ENCODE peak calls at places on chromosomes 3 and 15, in seven cellular contexts. D is epithelial cell of esophagus; J is pancreas; L is cardiac fibroblast; B is CD8-positive, alpha-beta T cell; I is AG04450; T is GM12865. N is an unnamed sample.

GRCh38 chr15:20645956-20646355 is 104.4 kb upstream of the GOLGA6L6 start:
- DNase-seq in D (no peak), J (no peak), L (no peak), B (no peak), I (no peak), T (peak), N (no peak)

GRCh38 chr3:47865192-47865591 is 62.3 kb downstream of the DHX30 start:
- DNase-seq in D (no peak), J (no peak), L (no peak), B (no peak), I (no peak), T (no peak), N (no peak)

GRCh38 chr15:43361313-43361903 is 9.4 kb downstream of the ZSCAN29 start:
- DNase-seq in D (no peak), J (no peak), L (no peak), B (no peak), I (no peak), T (no peak), N (no peak)

GRCh38 chr3:191301982-191302381 is 27.2 kb upstream of the CCDC50 start:
- DNase-seq in D (no peak), J (no peak), L (no peak), B (no peak), I (no peak), T (no peak), N (no peak)

GRCh38 chr3:187706966-187707365 is 4.6 kb upstream of the RTP2 start:
- DNase-seq in D (no peak), J (no peak), L (peak), B (no peak), I (no peak), T (no peak), N (no peak)

GRCh38 chr3:197926418-197926817 is 23.6 kb upstream of the RPL35A start:
- DNase-seq in D (no peak), J (no peak), L (no peak), B (no peak), I (no peak), T (no peak), N (no peak)

GRCh38 chr3:172231318-172231901 is 192.0 kb downstream of the FNDC3B start:
- DNase-seq in D (no peak), J (no peak), L (no peak), B (no peak), I (no peak), T (no peak), N (no peak)

GRCh38 chr15:55334997-55335396 is 16.0 kb downstream of the PIGB start:
- DNase-seq in D (peak), J (no peak), L (no peak), B (no peak), I (peak), T (no peak), N (no peak)

GRCh38 chr15:70222632-70223031 is 124.9 kb upstream of the TLE3 start:
- DNase-seq in D (no peak), J (no peak), L (no peak), B (no peak), I (no peak), T (no peak), N (no peak)

GRCh38 chr3:65867463-65868210 is 171.1 kb downstream of the MAGI1 start:
- DNase-seq in D (no peak), J (no peak), L (no peak), B (no peak), I (no peak), T (no peak), N (no peak)

GRCh38 chr3:148008591-148008990 is 599.4 kb downstream of the ZIC1 start:
- DNase-seq in D (no peak), J (no peak), L (no peak), B (no peak), I (no peak), T (no peak), N (no peak)

GRCh38 chr3:50242371-50242770 is 6.4 kb downstream of the GNAI2 start:
- DNase-seq in D (no peak), J (no peak), L (no peak), B (no peak), I (no peak), T (peak), N (no peak)

GRCh38 chr3:50241163-50241562 is 5.2 kb downstream of the GNAI2 start:
- DNase-seq in D (no peak), J (no peak), L (no peak), B (no peak), I (no peak), T (no peak), N (no peak)

GRCh38 chr3:50243552-50243895 is 7.5 kb downstream of the GNAI2 start:
- DNase-seq in D (no peak), J (no peak), L (no peak), B (no peak), I (no peak), T (no peak), N (no peak)

GRCh38 chr3:50245251-50245745 is 9.3 kb downstream of the GNAI2 start:
- DNase-seq in D (no peak), J (no peak), L (no peak), B (no peak), I (no peak), T (no peak), N (no peak)

GRCh38 chr3:50242778-50243551 is 7.0 kb downstream of the GNAI2 start:
- DNase-seq in D (peak), J (peak), L (peak), B (no peak), I (no peak), T (peak), N (no peak)
- H3K4me3 ChIP-seq in D (no peak), J (no peak), L (peak), B (no peak), I (no peak), T (no peak), N (no peak)

DNA sequence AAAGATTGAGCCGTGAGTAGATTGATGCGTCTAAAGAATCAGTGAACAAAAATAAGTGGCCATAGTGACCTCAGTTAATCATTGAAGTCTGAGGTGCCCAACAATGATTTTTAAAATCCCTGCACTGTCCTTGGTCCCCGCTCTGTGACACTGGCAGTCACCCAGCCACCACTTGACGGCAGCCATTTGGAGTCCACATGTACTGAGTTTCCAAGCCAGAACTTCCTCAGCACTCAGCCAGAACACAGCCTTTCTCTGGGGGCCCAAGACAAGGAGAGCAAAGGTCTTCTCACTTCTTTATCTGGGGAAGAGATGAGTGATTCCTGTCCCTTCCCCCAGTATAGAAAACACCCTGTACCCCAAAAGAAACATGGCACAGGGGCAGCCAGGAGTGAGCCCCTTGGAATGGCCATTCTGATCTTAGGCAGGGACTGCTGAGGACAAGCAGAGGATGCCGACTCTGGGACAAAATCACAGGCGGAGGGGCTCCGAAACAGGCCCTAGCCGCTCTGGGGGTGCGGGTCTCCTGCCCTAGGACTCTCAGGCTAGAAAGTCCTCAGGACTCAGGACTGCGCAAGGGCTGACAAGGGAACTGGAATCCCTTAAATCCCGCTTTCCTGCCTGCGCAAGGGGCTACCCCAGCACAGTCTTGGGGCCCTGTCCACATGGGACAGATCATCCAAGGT is 12.7 kb downstream of the PAK6 start:
- DNase-seq in D (no peak), J (no peak), L (no peak), B (no peak), I (no peak), T (no peak), N (no peak)
- H3K4me3 ChIP-seq in D (no peak), J (no peak), L (no peak), B (no peak), I (no peak), T (no peak), N (no peak)

GRCh38 chr3:126394179-126394976 is at the start of gene CFAP100:
- DNase-seq in D (peak), J (no peak), L (peak), B (no peak), I (no peak), T (no peak), N (no peak)
- H3K4me3 ChIP-seq in D (no peak), J (no peak), L (no peak), B (no peak), I (peak), T (no peak), N (no peak)

GRCh38 chr15:83656192-83656591 is 2.3 kb downstream of the ADAMTSL3 start:
- DNase-seq in D (no peak), J (no peak), L (no peak), B (no peak), I (no peak), T (no peak), N (no peak)

GRCh38 chr15:83654379-83655236 is 685 bp downstream of the ADAMTSL3 start:
- DNase-seq in D (no peak), J (peak), L (no peak), B (no peak), I (no peak), T (no peak), N (no peak)

GRCh38 chr15:83653639-83654378 is at the start of gene ADAMTSL3:
- DNase-seq in D (peak), J (peak), L (peak), B (no peak), I (no peak), T (no peak), N (peak)

GRCh38 chr15:83656943-83657528 is 3.1 kb downstream of the ADAMTSL3 start:
- DNase-seq in D (no peak), J (peak), L (no peak), B (no peak), I (no peak), T (no peak), N (no peak)

DNA sequence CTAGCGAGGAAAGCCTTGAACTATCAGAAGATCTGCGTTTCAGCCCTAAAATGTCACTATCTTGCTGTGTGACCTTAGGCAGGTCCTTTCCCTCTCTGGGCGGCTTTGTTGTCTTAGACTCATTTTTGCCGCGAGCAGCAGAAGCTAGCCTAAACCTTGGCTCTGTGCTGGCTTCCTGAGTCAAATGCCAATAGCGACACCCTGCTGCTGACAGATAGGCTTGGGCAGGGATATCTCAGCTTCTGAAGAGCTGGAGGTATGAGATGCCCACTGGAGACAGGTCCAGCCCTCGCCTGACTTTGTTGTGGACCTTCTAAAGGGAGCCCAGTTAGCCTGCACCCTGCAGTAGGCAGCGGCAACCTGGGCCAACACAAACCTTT is 1.3 kb downstream of the ADAMTSL3 start:
- DNase-seq in D (no peak), J (no peak), L (no peak), B (no peak), I (no peak), T (no peak), N (no peak)
- H3K4me3 ChIP-seq in D (no peak), J (no peak), L (no peak), B (no peak), I (no peak), T (no peak), N (no peak)

GRCh38 chr15:74175271-74176191 is 2.0 kb downstream of the ISLR start:
- DNase-seq in D (no peak), J (no peak), L (no peak), B (no peak), I (no peak), T (no peak), N (no peak)
- H3K4me3 ChIP-seq in D (no peak), J (no peak), L (no peak), B (no peak), I (no peak), T (no peak), N (no peak)

GRCh38 chr3:40476478-40477470 is at the start of gene ZNF619:
- DNase-seq in D (peak), J (peak), L (peak), B (peak), I (peak), T (peak), N (peak)
- H3K4me3 ChIP-seq in D (peak), J (peak), L (peak), B (peak), I (peak), T (peak), N (peak)

DNA sequence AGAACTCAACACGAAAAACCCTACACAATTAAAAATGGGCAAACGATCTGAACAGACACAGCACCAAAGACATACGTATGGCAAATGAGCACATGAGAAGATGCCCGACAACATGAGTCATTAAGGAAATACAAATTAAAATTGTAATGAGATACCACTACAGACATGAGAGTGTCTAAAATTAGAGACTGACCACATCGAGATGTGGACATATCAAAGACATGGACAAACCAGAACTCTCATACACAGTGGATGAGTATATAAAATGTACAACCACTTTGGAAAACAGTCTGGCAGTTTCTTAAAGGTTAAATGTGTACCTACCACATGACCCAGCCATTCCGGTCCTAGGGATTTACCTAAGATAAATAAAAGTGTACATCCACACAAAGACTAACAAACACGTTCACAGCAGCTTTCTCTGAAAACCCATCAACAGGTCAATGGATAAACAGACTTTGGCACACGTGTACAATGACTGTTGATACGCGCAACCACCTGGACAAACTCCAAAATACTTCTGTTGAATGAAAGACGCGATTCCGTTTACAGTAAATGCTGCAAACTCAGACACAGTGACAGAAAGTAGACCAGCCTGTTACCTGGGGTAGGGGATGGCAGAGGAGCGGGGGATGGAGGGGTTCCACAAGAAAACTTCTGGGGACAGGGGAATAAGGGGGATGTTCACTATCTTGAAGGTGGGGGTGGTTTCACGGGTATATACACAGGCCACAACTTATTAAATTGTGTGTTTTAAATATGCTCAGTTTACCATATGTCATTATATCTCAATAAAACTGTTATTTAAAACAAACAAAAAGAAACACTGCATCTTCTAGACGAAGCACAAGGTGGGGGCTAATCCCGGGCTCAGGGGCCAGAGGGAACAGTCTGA is 2.1 kb downstream of the TNK2 start:
- DNase-seq in D (peak), J (no peak), L (no peak), B (no peak), I (no peak), T (peak), N (no peak)
- H3K4me3 ChIP-seq in D (peak), J (no peak), L (no peak), B (peak), I (no peak), T (peak), N (no peak)

GRCh38 chr3:36763111-36763849 is 1.1 kb downstream of the DCLK3 start:
- DNase-seq in D (peak), J (no peak), L (no peak), B (no peak), I (no peak), T (no peak), N (no peak)

GRCh38 chr3:36763850-36764703 is at the start of gene DCLK3:
- DNase-seq in D (peak), J (no peak), L (no peak), B (no peak), I (no peak), T (no peak), N (no peak)

GRCh38 chr3:36765104-36765503 is 751 bp upstream of the DCLK3 start:
- DNase-seq in D (no peak), J (no peak), L (no peak), B (no peak), I (no peak), T (no peak), N (no peak)

GRCh38 chr3:36769926-36770325 is 5.6 kb upstream of the DCLK3 start:
- DNase-seq in D (no peak), J (no peak), L (no peak), B (no peak), I (no peak), T (no peak), N (no peak)

GRCh38 chr3:36764704-36765038 is 318 bp upstream of the DCLK3 start:
- DNase-seq in D (no peak), J (no peak), L (no peak), B (no peak), I (no peak), T (no peak), N (no peak)
- H3K4me3 ChIP-seq in D (no peak), J (no peak), L (no peak), B (no peak), I (no peak), T (no peak), N (no peak)

DNA sequence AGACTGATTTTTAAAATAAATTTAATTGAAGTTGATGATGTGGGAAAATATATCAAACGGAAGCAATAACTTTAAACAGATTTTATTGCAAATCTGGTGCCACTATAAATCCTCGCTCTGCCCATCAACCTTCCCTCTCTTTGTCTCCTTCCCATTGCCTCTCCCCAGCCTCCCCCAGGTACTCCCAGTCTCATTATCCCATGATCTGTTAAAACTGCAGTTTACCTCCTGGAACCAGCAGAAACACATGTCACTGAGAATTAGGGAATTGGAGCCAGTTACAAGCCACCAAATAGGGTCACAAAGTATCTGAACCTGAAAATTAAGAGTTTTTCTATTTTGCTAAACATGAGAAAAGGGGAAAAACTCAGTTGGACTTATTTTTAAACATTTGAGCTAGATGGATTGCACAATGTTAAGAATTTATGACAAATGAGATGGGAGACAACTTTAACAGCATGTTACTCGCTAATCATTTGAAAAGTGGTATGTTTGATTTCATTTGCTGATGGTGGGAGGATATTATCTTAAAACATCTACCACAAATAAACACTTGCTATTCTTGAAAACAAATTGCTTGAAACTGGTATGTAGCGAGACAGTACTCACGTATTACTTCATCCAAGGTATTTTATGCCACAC is 2.4 kb downstream of the PLCH1 start:
- DNase-seq in D (no peak), J (no peak), L (no peak), B (no peak), I (no peak), T (no peak), N (no peak)
- H3K4me3 ChIP-seq in D (no peak), J (no peak), L (no peak), B (no peak), I (no peak), T (no peak), N (no peak)

N was measured in skeletal muscle cell.